ENCODE peak calls at places on chromosome 10, in seven cellular contexts. V is H1, E is IMR-90, H is H9, N is mesendoderm, Q is trophoblast cell, O is mesenchymal stem cell. R is an unnamed sample.
A peak's percentile ranks its signal among the peaks of the same experiment; 100 is the strongest.

GRCh38 chr10:30819306-30820190 is 190.0 kb upstream of the LYZL2 start:
- DNase-seq in N (no peak), V (no peak), O (peak; percentile 26), E (peak; percentile 88), Q (no peak), H (no peak), R (no peak)

GRCh38 chr10:114684085-114684821 is 26.2 kb upstream of the ABLIM1 start:
- DNase-seq in O (peak; percentile 32), E (peak; percentile 30), H (no peak), N (no peak), V (no peak), Q (peak; percentile 87), R (no peak)

GRCh38 chr10:91046891-91047290 is 126.0 kb upstream of the ANKRD1 start:
- DNase-seq in Q (no peak), O (peak; percentile 51), E (no peak), H (no peak), V (no peak), N (no peak), R (no peak)

GRCh38 chr10:24871501-24871900 is 80.9 kb downstream of the PRTFDC1 start:
- DNase-seq in O (no peak), E (no peak), Q (no peak), H (no peak), V (no peak), N (no peak), R (no peak)

GRCh38 chr10:73060738-73061635 is 35.7 kb downstream of the P4HA1 start:
- DNase-seq in N (peak; percentile 40), H (no peak), Q (peak; percentile 75), O (peak; percentile 35), V (no peak), E (peak; percentile 8), R (peak; percentile 6)

GRCh38 chr10:69397972-69398371 is 18.7 kb downstream of the TACR2 start:
- DNase-seq in N (no peak), V (no peak), E (peak; percentile 66), O (peak; percentile 21), H (no peak), Q (no peak), R (no peak)

GRCh38 chr10:11232222-11232961 is 214.7 kb downstream of the CELF2 start:
- DNase-seq in O (no peak), Q (no peak), V (no peak), N (no peak), H (no peak), E (no peak), R (no peak)

GRCh38 chr10:43259981-43260761 is 6.7 kb downstream of the RASGEF1A start:
- DNase-seq in N (no peak), E (no peak), O (no peak), Q (no peak), V (no peak), H (no peak), R (no peak)

GRCh38 chr10:22849077-22849810 is 78.6 kb upstream of the ARMC3 start:
- DNase-seq in V (no peak), N (no peak), E (no peak), O (no peak), H (no peak), Q (no peak), R (no peak)

GRCh38 chr10:87695074-87695473 is 35.4 kb downstream of the PAPSS2 start:
- DNase-seq in V (no peak), N (no peak), E (no peak), Q (no peak), H (no peak), O (no peak), R (no peak)

GRCh38 chr10:113003032-113003431 is 53.0 kb downstream of the TCF7L2 start:
- DNase-seq in N (no peak), Q (no peak), O (no peak), E (no peak), H (no peak), V (no peak), R (no peak)
- H2AK5ac ChIP-seq in N (no peak overlapping the region), Q (no peak overlapping the region), O (no peak overlapping the region), E (no peak overlapping the region), H (no peak overlapping the region), V (no peak overlapping the region), R (no peak overlapping the region)

GRCh38 chr10:102783541-102783930 is 39.8 kb downstream of the WBP1L start:
- DNase-seq in O (no peak), E (no peak), H (no peak), V (no peak), Q (peak; percentile 39), N (no peak), R (no peak)
- H2BK120ac ChIP-seq in O (no peak overlapping the region), E (no peak overlapping the region), H (no peak overlapping the region), V (no peak overlapping the region), Q (peak overlapping the region; percentile 45), N (no peak overlapping the region), R (no peak overlapping the region)

DNA sequence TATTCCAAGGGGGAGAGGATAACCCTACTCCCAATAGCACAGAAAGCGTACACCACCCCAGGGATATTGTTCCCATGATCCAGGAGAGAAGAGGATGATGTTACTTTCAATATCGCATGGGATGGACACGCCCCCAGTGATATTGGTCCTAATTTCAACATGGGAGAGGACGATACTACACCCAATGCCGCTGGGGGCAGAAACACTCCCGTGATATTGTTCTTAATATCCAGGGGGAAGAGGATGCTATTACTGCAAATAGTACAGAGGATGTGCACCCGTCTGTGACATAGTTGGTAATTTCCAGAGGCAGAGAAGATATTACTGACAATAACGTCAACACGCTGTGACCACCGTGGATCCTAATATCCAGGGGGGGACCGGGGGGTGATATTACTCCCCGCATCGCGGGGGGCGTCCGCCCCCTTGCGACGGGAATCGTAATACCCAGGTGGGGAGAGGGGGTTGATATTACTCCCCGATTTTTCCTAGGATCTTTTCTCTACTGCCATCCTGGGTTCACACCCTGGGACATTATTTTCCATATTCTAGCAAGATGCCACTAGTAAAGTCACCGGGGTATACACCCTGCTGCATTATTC is 16.6 kb downstream of the MEIG1 start:
- DNase-seq in Q (no peak), O (no peak), H (no peak), N (no peak), E (no peak), V (no peak), R (no peak)
- H2AK5ac ChIP-seq in Q (no peak overlapping the region), O (no peak overlapping the region), H (no peak overlapping the region), N (no peak overlapping the region), E (no peak overlapping the region), V (no peak overlapping the region), R (no peak overlapping the region)

DNA sequence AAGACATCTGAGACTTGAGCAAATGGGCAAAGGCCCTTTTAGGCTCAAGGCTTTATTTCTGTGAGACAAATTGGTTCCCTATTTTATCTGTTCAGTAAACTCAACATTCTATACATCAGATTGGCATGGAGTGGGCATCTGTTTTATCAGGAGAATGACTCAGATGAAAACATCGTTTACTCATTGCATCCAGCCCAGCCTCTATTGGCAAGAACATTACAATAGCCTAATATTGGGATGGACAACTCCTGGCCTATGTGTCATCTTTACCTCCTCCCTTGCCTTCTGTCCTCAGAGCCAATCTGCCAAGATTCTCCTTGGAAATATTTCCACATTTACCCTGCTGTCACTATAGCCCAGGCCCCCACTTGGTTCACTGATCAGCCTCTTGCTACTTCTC is 5.5 kb upstream of the BLNK start:
- DNase-seq in N (no peak), O (no peak), Q (no peak), V (no peak), E (no peak), H (no peak), R (no peak)
- H2BK120ac ChIP-seq in N (no peak overlapping the region), O (no peak overlapping the region), Q (no peak overlapping the region), V (no peak overlapping the region), E (no peak overlapping the region), H (no peak overlapping the region), R (no peak overlapping the region)

GRCh38 chr10:52459097-52459496 is 145.0 kb downstream of the DKK1 start:
- DNase-seq in Q (no peak), V (no peak), N (no peak), O (no peak), E (peak; percentile 46), H (no peak), R (no peak)
- H2AK5ac ChIP-seq in Q (no peak overlapping the region), V (no peak overlapping the region), N (no peak overlapping the region), O (no peak overlapping the region), E (no peak overlapping the region), H (no peak overlapping the region), R (no peak overlapping the region)

GRCh38 chr10:101231912-101232689 is 2.8 kb upstream of the LBX1 start:
- DNase-seq in N (no peak), V (no peak), O (no peak), Q (no peak), H (no peak), E (no peak), R (no peak)
- H2BK120ac ChIP-seq in N (no peak overlapping the region), V (no peak overlapping the region), O (no peak overlapping the region), Q (no peak overlapping the region), H (no peak overlapping the region), E (no peak overlapping the region), R (no peak overlapping the region)

GRCh38 chr10:14773551-14774213 is 1.0 kb downstream of the FAM107B start:
- DNase-seq in Q (no peak), N (no peak), H (no peak), V (no peak), E (no peak), O (no peak), R (no peak)
- H2AK5ac ChIP-seq in Q (no peak overlapping the region), N (no peak overlapping the region), H (no peak overlapping the region), V (no peak overlapping the region), E (no peak overlapping the region), O (no peak overlapping the region), R (no peak overlapping the region)

R was measured in neuronal stem cell.